ENCODE peak calls at places on chromosome X, in seven cellular contexts. N is H9, Z is mesenchymal stem cell, L is IMR-90, K is neuronal stem cell, V is H1, F is trophoblast cell. R is an unnamed sample.

GRCh38 chrX:119753639-119754257 is 4.6 kb upstream of the SOWAHD start:
- DNase-seq in Z (peak; percentile 50), N (peak; percentile 33), L (peak; percentile 24), V (no peak), K (no peak), F (peak; percentile 87), R (peak; percentile 67)

GRCh38 chrX:153245288-153245731 is 66.2 kb downstream of the MAGEA1 start:
- DNase-seq in F (no peak), K (peak; percentile 61), Z (peak; percentile 0), V (no peak), N (peak; percentile 37), L (no peak), R (peak; percentile 74)

GRCh38 chrX:144379156-144379555 is 495.3 kb downstream of the UBE2NL start:
- DNase-seq in F (no peak), K (no peak), N (no peak), L (no peak), Z (no peak), V (no peak), R (no peak)

GRCh38 chrX:40807384-40807783 is 72.0 kb upstream of the MED14 start:
- DNase-seq in N (no peak), F (no peak), K (no peak), L (no peak), V (no peak), Z (no peak), R (no peak)

GRCh38 chrX:154327026-154327820 is 31.6 kb downstream of the TKTL1 start:
- DNase-seq in V (no peak), K (no peak), F (no peak), Z (no peak), L (no peak), N (no peak), R (no peak)

GRCh38 chrX:132877954-132878536 is 80.4 kb downstream of the HS6ST2 start:
- DNase-seq in Z (no peak), K (no peak), L (no peak), F (no peak), V (no peak), N (peak; percentile 53), R (peak; percentile 51)

GRCh38 chrX:140766024-140766611 is 56.6 kb downstream of the LINC00632 start:
- DNase-seq in N (peak; percentile 43), Z (peak; percentile 72), V (no peak), L (peak; percentile 66), K (peak; percentile 51), F (peak; percentile 66), R (peak; percentile 62)

GRCh38 chrX:27008486-27008885 is 454.7 kb downstream of the PPP4R3C start:
- DNase-seq in K (no peak), L (no peak), N (no peak), Z (no peak), F (no peak), V (no peak), R (no peak)

GRCh38 chrX:150913511-150913910 is 15.0 kb upstream of the CD99L2 start:
- DNase-seq in V (no peak), Z (peak; percentile 25), F (no peak), L (peak; percentile 41), K (no peak), N (no peak), R (no peak)

GRCh38 chrX:38868941-38869378 is 67.7 kb downstream of the MID1IP1 start:
- DNase-seq in F (peak; percentile 45), K (no peak), N (no peak), V (no peak), L (peak; percentile 75), Z (peak; percentile 86), R (no peak)

GRCh38 chrX:109952985-109953905 is 49.7 kb upstream of the TMEM164 start:
- DNase-seq in K (no peak), Z (no peak), L (no peak), V (no peak), F (no peak), N (no peak), R (no peak)

GRCh38 chrX:136209016-136209738 is 42.0 kb downstream of the MAP7D3 start:
- DNase-seq in L (peak; percentile 56), K (no peak), F (peak; percentile 65), V (no peak), N (peak; percentile 47), Z (peak; percentile 62), R (peak; percentile 54)

GRCh38 chrX:130539721-130540321 is 138.0 kb downstream of the RBMX2 start:
- DNase-seq in F (peak; percentile 68), L (peak; percentile 45), Z (peak; percentile 28), K (peak; percentile 14), V (no peak), N (peak; percentile 50), R (peak; percentile 43)

GRCh38 chrX:56729152-56729557 is at the start of gene NBDY:
- DNase-seq in V (no peak), Z (peak; percentile 66), N (peak; percentile 54), F (peak; percentile 40), K (no peak), L (peak; percentile 37), R (peak; percentile 72)

GRCh38 chrX:39296472-39296871 is 495.2 kb downstream of the MID1IP1 start:
- DNase-seq in V (no peak), K (no peak), N (no peak), F (no peak), L (no peak), Z (no peak), R (no peak)

GRCh38 chrX:119072771-119073170 is at the start of gene CT47C1:
- DNase-seq in V (no peak), L (no peak), Z (no peak), F (no peak), K (no peak), N (no peak), R (peak; percentile 13)

GRCh38 chrX:68929332-68930150 is 100.7 kb downstream of the EFNB1 start:
- DNase-seq in K (no peak), L (peak; percentile 85), V (no peak), Z (peak; percentile 62), N (no peak), F (peak; percentile 28), R (peak; percentile 16)

GRCh38 chrX:118975831-118976598 is 1.6 kb downstream of the LONRF3 start:
- DNase-seq in N (no peak), V (no peak), F (peak; percentile 38), K (no peak), L (peak; percentile 3), Z (peak; percentile 53), R (peak; percentile 21)

GRCh38 chrX:141760761-141761160 is 62.2 kb upstream of the SPANXD start:
- DNase-seq in N (no peak), F (peak; percentile 48), K (no peak), L (peak; percentile 26), Z (no peak), V (no peak), R (no peak)

GRCh38 chrX:153924149-153924861 is 1.8 kb downstream of the ARHGAP4 start:
- DNase-seq in L (peak; percentile 44), K (no peak), N (no peak), F (peak; percentile 47), V (no peak), Z (peak; percentile 61), R (peak; percentile 69)

GRCh38 chrX:49754238-49754857 is 58.6 kb upstream of the PAGE1 start:
- DNase-seq in N (peak; percentile 50), K (peak; percentile 17), V (no peak), F (peak; percentile 54), Z (peak; percentile 19), L (peak; percentile 28), R (peak; percentile 37)

GRCh38 chrX:18075603-18076002 is 145.1 kb downstream of the BEND2 start:
- DNase-seq in L (no peak), V (no peak), Z (no peak), N (no peak), F (no peak), K (no peak), R (peak; percentile 18)

GRCh38 chrX:9609987-9610386 is 145.1 kb downstream of the TBL1X start:
- DNase-seq in F (no peak), Z (no peak), N (no peak), V (no peak), L (no peak), K (no peak), R (no peak)

GRCh38 chrX:120790552-120790951 is 85.1 kb downstream of the CT47B1 start:
- DNase-seq in Z (no peak), L (no peak), K (no peak), F (no peak), N (no peak), V (no peak), R (no peak)
- H3K9ac ChIP-seq in Z (no peak overlapping the region), L (no peak overlapping the region), K (no peak overlapping the region), F (no peak overlapping the region), N (no peak overlapping the region), V (no peak overlapping the region), R (no peak overlapping the region)

GRCh38 chrX:2751291-2751690 is 549 bp upstream of the XG start:
- DNase-seq in F (no peak), K (no peak), Z (no peak), N (no peak), L (peak; percentile 8), V (no peak), R (no peak)

GRCh38 chrX:2761246-2761645 is 9.4 kb downstream of the XG start:
- DNase-seq in L (no peak), K (no peak), Z (no peak), V (no peak), N (no peak), F (no peak), R (no peak)

GRCh38 chrX:2756534-2756933 is 4.7 kb downstream of the XG start:
- DNase-seq in Z (no peak), L (no peak), F (no peak), V (no peak), K (no peak), N (no peak), R (no peak)
- H3K18ac ChIP-seq in Z (no peak overlapping the region), L (no peak overlapping the region), F (no peak overlapping the region), V (no peak overlapping the region), K (no peak overlapping the region), N (no peak overlapping the region), R (no peak overlapping the region)

GRCh38 chrX:23365541-23365940 is 30.9 kb downstream of the PTCHD1 start:
- DNase-seq in V (no peak), F (no peak), K (no peak), Z (no peak), L (no peak), N (no peak), R (no peak)

GRCh38 chrX:23369037-23369436 is 34.4 kb downstream of the PTCHD1 start:
- DNase-seq in L (no peak), K (no peak), N (no peak), V (no peak), Z (peak; percentile 41), F (no peak), R (no peak)

GRCh38 chrX:23364416-23364815 is 29.8 kb downstream of the PTCHD1 start:
- DNase-seq in V (no peak), Z (no peak), N (no peak), K (no peak), F (no peak), L (no peak), R (no peak)
- H2BK5ac ChIP-seq in V (no peak overlapping the region), Z (no peak overlapping the region), N (no peak overlapping the region), K (no peak overlapping the region), F (no peak overlapping the region), L (no peak overlapping the region), R (no peak overlapping the region)

GRCh38 chrX:73913580-73913979 is 350.6 kb downstream of the CHIC1 start:
- DNase-seq in L (peak; percentile 43), F (no peak), K (no peak), N (no peak), V (no peak), Z (no peak), R (no peak)

GRCh38 chrX:73916489-73916888 is 353.5 kb downstream of the CHIC1 start:
- DNase-seq in F (no peak), L (no peak), K (no peak), V (no peak), Z (no peak), N (no peak), R (no peak)

GRCh38 chrX:73922856-73923429 is 359.9 kb downstream of the CHIC1 start:
- DNase-seq in Z (no peak), V (no peak), N (no peak), L (peak; percentile 26), K (no peak), F (no peak), R (no peak)

GRCh38 chrX:73916931-73917657 is 354.1 kb downstream of the CHIC1 start:
- DNase-seq in Z (peak; percentile 81), V (peak; percentile 2), N (no peak), F (peak; percentile 60), K (peak; percentile 20), L (peak; percentile 91), R (peak; percentile 92)
- H3K9ac ChIP-seq in Z (peak overlapping the region; percentile 57), V (no peak overlapping the region), N (no peak overlapping the region), F (no peak overlapping the region), K (no peak overlapping the region), L (peak overlapping the region; percentile 4), R (no peak overlapping the region)

R was measured in mesendoderm.